ENCODE peak calls at places on chromosomes 6 and 20, in five cellular contexts. Z is endodermal cell, D is GM23248, X is mammary epithelial cell, H is PC-3. U is an unnamed sample.

GRCh38 chr6:107977283-107977682 is 19.3 kb upstream of the SEC63 start:
- DNase-seq in D (peak; percentile 57), H (peak; percentile 64), Z (no peak), X (peak; percentile 26), U (peak; percentile 60)

GRCh38 chr6:54014440-54014839 is 96.8 kb upstream of the MLIP start:
- DNase-seq in D (no peak), Z (peak; percentile 52), X (no peak), H (no peak), U (no peak)

GRCh38 chr6:150492507-150492906 is 107.2 kb upstream of the PLEKHG1 start:
- DNase-seq in X (peak; percentile 98), D (no peak), Z (peak; percentile 64), H (peak; percentile 82), U (no peak)

GRCh38 chr6:32972353-32973143 is 4.2 kb downstream of the BRD2 start:
- DNase-seq in X (no peak), D (peak; percentile 57), Z (no peak), H (no peak), U (no peak)

GRCh38 chr6:139531716-139532115 is 157.3 kb upstream of the CITED2 start:
- DNase-seq in Z (no peak), D (no peak), H (no peak), X (no peak), U (no peak)

GRCh38 chr6:2157441-2158127 is 87.8 kb downstream of the GMDS start:
- DNase-seq in X (peak; percentile 86), Z (no peak), H (no peak), D (peak; percentile 87), U (no peak)

GRCh38 chr20:38186788-38187221 is 21.7 kb upstream of the TGM2 start:
- DNase-seq in X (peak; percentile 80), H (peak; percentile 95), Z (peak; percentile 8), D (peak; percentile 63), U (no peak)

GRCh38 chr6:70520575-70520974 is 46.2 kb upstream of the SDHAF4 start:
- DNase-seq in Z (no peak), X (no peak), D (peak; percentile 37), H (peak; percentile 22), U (peak; percentile 16)

GRCh38 chr6:168371989-168372711 is 52.6 kb upstream of the DACT2 start:
- DNase-seq in X (no peak), D (no peak), H (no peak), Z (no peak), U (no peak)

GRCh38 chr6:25280617-25280990 is 1.4 kb downstream of the CARMIL1 start:
- DNase-seq in X (peak; percentile 44), H (peak; percentile 12), Z (no peak), D (peak; percentile 15), U (no peak)

GRCh38 chr20:40706977-40707582 is 18.0 kb upstream of the MAFB start:
- DNase-seq in H (peak; percentile 5), X (no peak), D (peak; percentile 20), Z (peak; percentile 90), U (peak; percentile 89)

GRCh38 chr20:44468044-44468782 is 7.5 kb upstream of the TTPAL start:
- DNase-seq in X (no peak), Z (no peak), H (no peak), D (no peak), U (no peak)

GRCh38 chr6:128511518-128511917 is 8.9 kb downstream of the PTPRK start:
- DNase-seq in Z (no peak), H (peak; percentile 88), X (peak; percentile 94), D (peak; percentile 66), U (no peak)

GRCh38 chr6:167761794-167762258 is 64.9 kb upstream of the AFDN start:
- DNase-seq in X (no peak), Z (peak; percentile 23), D (no peak), H (no peak), U (no peak)

GRCh38 chr6:135870722-135871121 is 19.2 kb downstream of the PDE7B start:
- DNase-seq in X (peak; percentile 22), Z (no peak), D (peak; percentile 77), H (peak; percentile 9), U (no peak)

GRCh38 chr20:3823881-3824280 is 3.5 kb downstream of the AP5S1 start:
- DNase-seq in D (no peak), H (no peak), X (no peak), Z (no peak), U (no peak)

GRCh38 chr6:37134622-37135191 is 35.2 kb upstream of the PIM1 start:
- DNase-seq in D (peak; percentile 98), Z (no peak), X (peak; percentile 95), H (peak; percentile 97), U (peak; percentile 71)

GRCh38 chr6:168895102-168895812 is 358.4 kb downstream of the THBS2 start:
- DNase-seq in Z (peak; percentile 94), X (peak; percentile 64), D (peak; percentile 87), H (peak; percentile 77), U (peak; percentile 86)

GRCh38 chr20:48723308-48724264 is 104.2 kb downstream of the PREX1 start:
- DNase-seq in Z (no peak), H (no peak), X (no peak), D (peak; percentile 39), U (no peak)

GRCh38 chr6:42742116-42742894 is 3.6 kb downstream of the TBCC start:
- DNase-seq in Z (no peak), X (peak; percentile 49), H (peak; percentile 44), D (peak; percentile 49), U (no peak)

GRCh38 chr20:10109621-10110020 is 74.8 kb downstream of the ANKEF1 start:
- DNase-seq in Z (no peak), X (no peak), D (no peak), H (no peak), U (no peak)

GRCh38 chr6:14917101-14917500 is 328.8 kb upstream of the JARID2 start:
- DNase-seq in Z (no peak), X (no peak), D (peak; percentile 50), H (peak; percentile 71), U (no peak)

GRCh38 chr6:166489301-166490155 is 97.0 kb downstream of the RAMACL start:
- DNase-seq in H (no peak), Z (no peak), X (no peak), D (no peak), U (peak; percentile 28)

GRCh38 chr6:2725999-2726567 is 24.6 kb downstream of the MYLK4 start:
- DNase-seq in X (no peak), D (peak; percentile 69), H (no peak), Z (no peak), U (peak; percentile 57)

GRCh38 chr20:9485614-9486325 is 28.6 kb upstream of the LAMP5 start:
- DNase-seq in X (no peak), H (peak; percentile 68), Z (peak; percentile 53), D (no peak), U (peak; percentile 39)

GRCh38 chr6:129638055-129639019 is 71.6 kb downstream of the ARHGAP18 start:
- DNase-seq in Z (no peak), X (no peak), D (no peak), H (no peak), U (no peak)

DNA sequence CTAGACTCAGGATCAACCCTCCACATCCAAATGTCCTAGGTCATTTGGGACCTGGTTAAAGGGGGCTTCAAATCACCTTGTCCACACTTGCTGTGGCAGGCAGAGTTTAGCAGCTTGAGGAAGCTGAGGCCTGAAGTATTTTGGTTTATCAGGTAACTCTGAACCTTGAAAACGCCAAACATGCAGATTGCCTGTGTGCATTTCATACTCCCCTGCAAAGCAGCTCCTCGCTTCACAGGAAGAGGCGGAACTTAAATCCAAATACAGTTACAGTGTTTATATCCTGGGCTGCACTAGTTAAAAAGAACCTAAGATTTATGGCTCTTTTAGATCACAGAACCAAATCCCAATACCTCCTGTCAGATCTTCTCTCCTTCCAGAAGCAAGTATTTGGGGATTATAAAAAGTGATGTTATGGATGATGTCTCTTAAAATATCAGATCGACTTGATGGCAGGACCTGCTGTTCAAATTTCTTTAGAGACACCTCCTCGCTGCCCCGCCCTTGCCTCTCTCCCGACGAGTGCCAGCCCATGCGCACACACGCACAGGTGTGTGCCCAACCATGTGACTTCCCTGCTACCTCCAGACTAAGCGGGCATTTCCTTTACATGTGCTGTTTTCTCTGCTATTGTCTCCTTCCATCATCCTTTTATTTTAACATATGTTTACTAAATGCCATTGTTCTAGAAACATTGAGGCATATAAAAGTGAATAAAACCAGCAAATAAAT is 224.6 kb upstream of the FOXQ1 start:
- DNase-seq in D (no peak), Z (peak; percentile 13), H (no peak), X (no peak), U (no peak)
- H3K9ac ChIP-seq in D (no peak overlapping the region), Z (no peak overlapping the region), H (no peak overlapping the region), X (no peak overlapping the region), U (no peak overlapping the region)

DNA sequence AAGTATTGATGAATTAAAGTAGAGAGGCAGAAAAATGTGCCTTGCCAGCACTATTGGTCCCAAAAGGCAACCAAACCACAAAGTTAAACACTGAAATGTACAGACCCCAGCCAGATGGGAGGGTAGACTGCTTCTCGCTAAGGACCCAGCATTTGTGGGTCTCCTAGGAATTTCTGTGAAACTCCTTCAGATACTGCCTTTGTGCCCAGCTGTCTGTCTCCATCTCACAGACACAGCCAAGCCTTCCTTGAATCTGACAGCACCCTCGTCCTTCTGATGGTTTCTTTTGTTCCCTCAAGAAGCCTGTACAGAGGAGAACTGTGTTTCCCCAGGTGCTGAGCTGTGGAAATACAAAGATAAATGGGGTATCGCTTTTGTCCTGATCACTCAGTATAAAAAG is 254.1 kb upstream of the TAB2 start:
- DNase-seq in H (no peak), X (no peak), D (no peak), Z (no peak), U (no peak)
- H3K9ac ChIP-seq in H (no peak overlapping the region), X (no peak overlapping the region), D (no peak overlapping the region), Z (no peak overlapping the region), U (no peak overlapping the region)

DNA sequence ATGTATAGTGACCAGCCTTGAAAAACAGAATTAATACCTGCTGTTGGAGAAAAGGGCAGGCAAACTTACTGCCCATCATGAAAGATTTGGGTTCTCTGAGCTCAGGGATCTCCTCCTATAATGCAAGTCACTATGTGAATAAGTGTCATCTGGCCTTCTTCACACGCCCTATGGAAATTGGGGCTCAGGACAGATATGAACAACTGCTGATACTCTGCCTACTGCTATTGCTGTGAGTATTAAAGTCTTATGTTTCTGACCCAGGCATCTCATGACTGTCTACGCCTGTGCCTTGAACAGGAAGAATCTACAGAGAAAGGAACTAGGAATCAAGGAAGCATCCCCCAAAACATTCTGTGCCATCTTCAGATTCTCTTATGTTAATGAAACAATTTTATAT is 226.1 kb downstream of the SOD2 start:
- DNase-seq in Z (no peak), H (no peak), X (no peak), D (no peak), U (no peak)
- H3K9ac ChIP-seq in Z (no peak overlapping the region), H (no peak overlapping the region), X (no peak overlapping the region), D (no peak overlapping the region), U (no peak overlapping the region)

GRCh38 chr6:34894693-34895092 is 5.6 kb downstream of the ANKS1A start:
- DNase-seq in H (no peak), D (no peak), Z (no peak), X (no peak), U (no peak)

GRCh38 chr6:34901930-34902329 is 12.9 kb downstream of the ANKS1A start:
- DNase-seq in Z (no peak), D (peak; percentile 51), X (no peak), H (peak; percentile 40), U (no peak)

GRCh38 chr6:34900321-34901031 is 11.4 kb downstream of the ANKS1A start:
- DNase-seq in Z (no peak), X (no peak), D (no peak), H (no peak), U (no peak)

GRCh38 chr6:34897130-34897529 is 8.1 kb downstream of the ANKS1A start:
- DNase-seq in D (no peak), Z (no peak), X (no peak), H (no peak), U (no peak)

DNA sequence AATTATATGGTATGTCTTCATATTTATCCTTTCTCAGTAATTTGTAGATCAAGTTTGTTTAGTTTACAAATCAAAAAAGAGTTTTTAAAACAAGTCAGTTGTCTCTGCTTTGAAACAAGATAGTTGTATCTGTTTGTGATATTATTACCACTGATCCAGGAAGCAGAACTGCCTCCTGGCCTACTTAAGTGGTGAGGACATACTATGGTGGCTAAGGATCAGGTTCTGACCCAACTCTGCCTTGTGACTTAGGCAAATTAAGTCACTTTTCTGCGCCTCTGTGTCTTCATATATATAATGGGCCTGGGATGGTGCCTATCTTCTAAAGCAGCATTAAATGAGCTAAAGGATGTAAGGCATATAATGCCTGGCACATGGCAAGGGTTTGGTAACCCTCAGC is 8.7 kb downstream of the ANKS1A start:
- DNase-seq in D (no peak), H (no peak), X (no peak), Z (no peak), U (no peak)
- H3K9ac ChIP-seq in D (no peak overlapping the region), H (no peak overlapping the region), X (no peak overlapping the region), Z (no peak overlapping the region), U (no peak overlapping the region)

U was measured in mesendoderm.